ENCODE peak calls at places on chromosome 12, in seven cellular contexts. T is breast epithelium, Q is cardiac muscle cell, D is OCI-LY7, R is mammary epithelial cell, A is left ventricle myocardium inferior, S is PC-3. E is an unnamed sample. For H3K4me1, the result is how much of the 10 kb centered on the place peaks cover.

GRCh38 chr12:132702640-132703039 is 8.0 kb upstream of the PGAM5 start:
- DNase-seq in A (no peak), S (no peak), T (no peak), D (no peak), Q (no peak), R (no peak), E (no peak)

GRCh38 chr12:48189331-48190125 is 6.1 kb downstream of the CCDC184 start:
- DNase-seq in T (no peak), A (peak), R (peak), S (peak), D (peak), Q (peak), E (peak)

GRCh38 chr12:67039995-67040860 is 228.9 kb upstream of the CAND1 start:
- DNase-seq in A (no peak), T (no peak), R (no peak), D (no peak), S (peak), Q (no peak), E (no peak)

GRCh38 chr12:118436986-118437385 is 60.6 kb downstream of the SUDS3 start:
- DNase-seq in T (no peak), R (no peak), Q (no peak), A (no peak), S (no peak), D (no peak), E (no peak)

GRCh38 chr12:84508325-84508861 is 404.2 kb downstream of the SLC6A15 start:
- DNase-seq in S (peak), D (no peak), Q (peak), T (no peak), A (no peak), R (peak), E (no peak)

GRCh38 chr12:23899434-23899833 is 50.0 kb downstream of the SOX5 start:
- DNase-seq in T (no peak), R (no peak), A (no peak), Q (peak), D (no peak), S (no peak), E (no peak)

GRCh38 chr12:50275545-50275944 is 7.8 kb downstream of the LIMA1 start:
- DNase-seq in T (no peak), Q (peak), S (no peak), D (no peak), R (peak), A (peak), E (no peak)

GRCh38 chr12:114194066-114194465 is 211.9 kb downstream of the TBX5 start:
- DNase-seq in S (no peak), A (no peak), T (no peak), R (no peak), D (no peak), Q (no peak), E (no peak)

GRCh38 chr12:3154006-3154405 is 76.8 kb downstream of the TSPAN9 start:
- DNase-seq in A (no peak), S (no peak), R (no peak), Q (no peak), D (no peak), T (no peak), E (no peak)

GRCh38 chr12:132605892-132606291 is 4.5 kb downstream of the LRCOL1 start:
- DNase-seq in A (no peak), S (no peak), D (no peak), R (no peak), Q (no peak), T (no peak), E (no peak)

GRCh38 chr12:16588812-16589211 is 17.1 kb downstream of the LMO3 start:
- DNase-seq in D (no peak), R (no peak), S (no peak), A (no peak), T (no peak), Q (no peak), E (no peak)

GRCh38 chr12:127664901-127665300 is 602.1 kb upstream of the TMEM132C start:
- DNase-seq in R (no peak), A (no peak), D (no peak), T (no peak), S (no peak), Q (no peak), E (no peak)

GRCh38 chr12:58596381-58596780 is 323.9 kb downstream of the LRIG3 start:
- DNase-seq in T (no peak), D (no peak), A (no peak), Q (no peak), R (peak), S (peak), E (no peak)

GRCh38 chr12:6390084-6390799 is 6.3 kb downstream of the LTBR start:
- DNase-seq in S (no peak), R (no peak), Q (no peak), D (no peak), A (no peak), T (no peak), E (no peak)

GRCh38 chr12:6676962-6677361 is 12.2 kb downstream of the ZNF384 start:
- DNase-seq in S (no peak), Q (no peak), A (no peak), R (no peak), T (no peak), D (no peak), E (no peak)

GRCh38 chr12:57342207-57342691 is 88.6 kb downstream of the R3HDM2 start:
- DNase-seq in D (no peak), Q (peak), T (no peak), A (peak), S (no peak), R (no peak), E (no peak)

GRCh38 chr12:46874642-46875041 is 48.8 kb upstream of the SLC38A4 start:
- DNase-seq in T (no peak), Q (peak), D (no peak), R (no peak), S (no peak), A (peak), E (no peak)

GRCh38 chr12:29033519-29033918 is 115.6 kb upstream of the FAR2 start:
- DNase-seq in D (no peak), R (no peak), A (no peak), Q (no peak), S (peak), T (no peak), E (no peak)

GRCh38 chr12:53754633-53755261 is 3.0 kb upstream of the CISTR start:
- DNase-seq in A (no peak), T (no peak), S (peak), R (no peak), Q (peak), D (peak), E (no peak)

GRCh38 chr12:72075891-72076557 is 137.4 kb downstream of the TPH2 start:
- DNase-seq in D (no peak), S (no peak), Q (no peak), R (no peak), T (no peak), A (no peak), E (no peak)

GRCh38 chr12:116262741-116263140 is 14.8 kb downstream of the MED13L start:
- DNase-seq in Q (no peak), A (no peak), T (no peak), R (no peak), D (no peak), S (no peak), E (no peak)

GRCh38 chr12:116263431-116263830 is 14.1 kb downstream of the MED13L start:
- DNase-seq in Q (no peak), T (no peak), D (no peak), A (no peak), R (no peak), S (no peak), E (no peak)

GRCh38 chr12:116265361-116266128 is 11.9 kb downstream of the MED13L start:
- DNase-seq in R (no peak), D (no peak), S (no peak), T (no peak), Q (no peak), A (no peak), E (no peak)

GRCh38 chr12:116264525-116265070 is 12.9 kb downstream of the MED13L start:
- DNase-seq in R (no peak), T (no peak), A (no peak), D (no peak), Q (no peak), S (no peak), E (no peak)

GRCh38 chr12:116263844-116264243 is 13.6 kb downstream of the MED13L start:
- DNase-seq in D (no peak), A (no peak), S (no peak), R (no peak), T (no peak), Q (peak), E (no peak)
- H3K4me1 ChIP-seq in D (under half), A (half or more), S (under half), R (under half), T (under half), Q (under half), E (half or more)

DNA sequence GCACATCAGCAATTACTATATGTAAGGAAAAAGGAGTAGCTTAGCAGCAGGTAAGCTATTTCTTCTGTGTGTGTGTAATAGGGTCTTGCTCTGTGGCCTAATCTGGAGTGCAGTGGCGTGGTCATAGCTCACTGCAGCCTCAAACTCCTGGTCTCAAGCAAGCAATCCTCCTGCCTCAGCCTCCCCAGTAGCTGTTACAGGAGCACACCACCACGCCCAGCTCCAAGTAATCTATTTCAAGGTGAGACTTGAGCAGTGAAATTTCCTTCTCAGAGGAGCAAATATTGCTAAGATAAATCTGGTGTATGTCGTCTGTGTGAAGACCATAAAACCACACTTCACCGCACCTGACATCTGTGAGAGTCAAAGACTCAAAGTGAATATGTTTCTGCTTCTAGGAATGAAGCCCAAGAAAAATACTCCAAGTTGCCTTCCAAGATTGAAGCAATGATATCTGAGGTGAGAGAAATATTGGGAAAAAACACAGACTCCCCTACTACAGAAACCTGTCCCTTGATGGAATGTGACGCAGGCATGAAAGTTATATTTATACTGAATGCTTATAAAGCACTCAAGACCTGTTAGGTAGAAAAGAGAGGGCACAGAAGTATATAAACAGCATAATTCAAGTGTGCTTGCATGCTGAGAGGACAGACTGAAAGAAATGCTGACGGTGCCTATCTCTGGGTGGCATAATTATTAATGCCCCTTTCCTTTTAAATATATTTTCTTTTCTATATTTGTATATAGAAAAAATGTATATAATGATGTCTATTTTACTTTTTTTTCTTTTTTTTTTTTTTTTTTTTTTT is 2.5 kb upstream of the SELPLG start:
- DNase-seq in S (no peak), R (no peak), A (no peak), D (peak), T (no peak), Q (no peak), E (no peak)
- H3K4me1 ChIP-seq in S (under half), R (under half), A (under half), D (half or more), T (under half), Q (under half), E (under half)

DNA sequence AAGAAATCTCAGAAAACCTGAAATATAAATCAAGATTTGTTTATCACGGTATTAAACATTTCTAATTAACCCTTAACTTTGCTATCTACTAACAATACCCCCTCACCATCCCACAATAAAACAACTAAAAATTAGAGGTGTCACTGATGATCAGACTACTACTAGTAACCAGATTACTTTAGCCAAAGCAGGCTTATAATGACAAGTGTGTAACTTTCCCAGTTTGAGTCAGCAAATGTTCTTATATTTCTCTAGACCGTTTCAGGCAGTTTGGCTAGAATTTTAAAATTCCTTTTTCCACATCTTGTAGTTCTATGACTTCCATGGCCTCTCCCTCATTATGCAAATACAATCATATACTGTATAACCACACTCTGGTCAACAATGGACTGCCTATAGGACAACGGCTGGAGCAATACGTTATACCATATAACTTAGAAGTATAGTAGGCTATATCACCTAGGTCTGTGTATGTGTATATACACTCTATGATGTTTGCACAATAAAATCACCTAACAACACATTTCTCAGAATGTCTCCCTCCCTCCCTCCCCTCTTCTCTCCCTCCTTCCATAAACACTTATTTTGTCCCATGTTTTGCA is 102.1 kb downstream of the DENND5B start:
- DNase-seq in Q (no peak), D (no peak), R (no peak), S (no peak), A (no peak), T (no peak), E (no peak)
- H3K4me1 ChIP-seq in Q (under half), D (under half), R (under half), S (under half), A (under half), T (under half), E (under half)

GRCh38 chr12:79885956-79886490 is 48.9 kb downstream of the PPP1R12A start:
- DNase-seq in Q (no peak), D (no peak), S (no peak), A (no peak), R (no peak), T (no peak), E (no peak)

GRCh38 chr12:79881351-79881750 is 53.5 kb downstream of the PPP1R12A start:
- DNase-seq in Q (no peak), R (no peak), A (no peak), S (no peak), T (no peak), D (no peak), E (no peak)

GRCh38 chr12:79883216-79883615 is 51.7 kb downstream of the PPP1R12A start:
- DNase-seq in Q (peak), R (peak), S (peak), D (no peak), A (no peak), T (no peak), E (no peak)

GRCh38 chr12:79886917-79887519 is 47.9 kb downstream of the PPP1R12A start:
- DNase-seq in A (no peak), T (no peak), S (peak), D (peak), R (peak), Q (peak), E (no peak)

GRCh38 chr12:79884401-79885006 is 50.4 kb downstream of the PPP1R12A start:
- DNase-seq in A (no peak), S (no peak), R (no peak), T (no peak), D (no peak), Q (no peak), E (no peak)
- H3K4me1 ChIP-seq in A (half or more), S (under half), R (under half), T (under half), D (under half), Q (under half), E (under half)

GRCh38 chr12:120538281-120539156 is 4.4 kb downstream of the RNF10 start:
- DNase-seq in R (peak), A (peak), T (no peak), S (peak), Q (peak), D (no peak), E (peak)
- H3K4me1 ChIP-seq in R (under half), A (half or more), T (under half), S (under half), Q (half or more), D (under half), E (half or more)

GRCh38 chr12:52232916-52233461 is at the start of gene KRT7:
- DNase-seq in D (no peak), T (peak), A (no peak), Q (no peak), R (peak), S (peak), E (no peak)

GRCh38 chr12:52232233-52232915 is 669 bp upstream of the KRT7 start:
- DNase-seq in R (peak), T (no peak), A (no peak), Q (no peak), D (no peak), S (no peak), E (no peak)

GRCh38 chr12:52230364-52231281 is 2.4 kb upstream of the KRT7 start:
- DNase-seq in R (peak), D (no peak), T (peak), A (peak), Q (peak), S (peak), E (no peak)

GRCh38 chr12:52229836-52230343 is 3.2 kb upstream of the KRT7 start:
- DNase-seq in R (no peak), S (no peak), T (peak), D (no peak), Q (no peak), A (no peak), E (no peak)

GRCh38 chr12:52231305-52232232 is 1.5 kb upstream of the KRT7 start:
- DNase-seq in R (peak), A (no peak), T (peak), S (peak), D (no peak), Q (no peak), E (no peak)
- H3K4me1 ChIP-seq in R (half or more), A (under half), T (under half), S (half or more), D (under half), Q (under half), E (under half)

DNA sequence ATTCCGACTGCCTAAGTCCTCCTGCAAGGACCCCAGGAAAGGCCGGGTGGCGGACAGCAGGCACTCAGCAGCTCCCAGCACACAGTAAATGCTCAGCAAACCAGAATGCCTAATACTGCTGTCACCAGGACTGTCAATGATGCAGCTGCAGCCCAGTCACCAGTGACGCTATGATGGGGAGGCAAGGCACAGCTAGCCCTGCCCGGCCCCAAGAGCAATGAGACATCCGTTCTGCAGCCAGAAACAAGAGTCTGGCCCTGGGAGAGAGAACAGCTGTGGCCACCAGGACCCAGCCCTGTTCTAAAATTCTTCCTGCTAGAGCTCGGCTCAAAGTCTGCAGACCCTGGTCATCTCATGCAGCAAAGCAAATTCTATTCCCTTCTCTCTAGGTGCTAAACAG is 69.8 kb downstream of the NCOR2 start:
- DNase-seq in D (no peak), R (peak), T (no peak), S (no peak), A (peak), Q (peak), E (peak)
- H3K4me1 ChIP-seq in D (under half), R (half or more), T (under half), S (under half), A (half or more), Q (under half), E (under half)

GRCh38 chr12:97140355-97140754 is 233.3 kb downstream of the NEDD1 start:
- DNase-seq in A (no peak), R (no peak), D (no peak), T (no peak), S (no peak), Q (no peak), E (no peak)
- H3K4me1 ChIP-seq in A (under half), R (under half), D (under half), T (under half), S (under half), Q (under half), E (under half)

GRCh38 chr12:62861586-62861985 is 73.4 kb downstream of the PPM1H start:
- DNase-seq in D (no peak), T (no peak), S (no peak), R (no peak), Q (no peak), A (no peak), E (no peak)

GRCh38 chr12:62862259-62862881 is 72.6 kb downstream of the PPM1H start:
- DNase-seq in S (peak), Q (peak), D (no peak), R (peak), A (no peak), T (no peak), E (no peak)

GRCh38 chr12:62859203-62859799 is 75.6 kb downstream of the PPM1H start:
- DNase-seq in D (no peak), A (no peak), S (no peak), Q (no peak), T (no peak), R (no peak), E (no peak)

GRCh38 chr12:62861157-62861535 is 73.8 kb downstream of the PPM1H start:
- DNase-seq in A (no peak), T (no peak), D (no peak), S (no peak), Q (no peak), R (no peak), E (no peak)

DNA sequence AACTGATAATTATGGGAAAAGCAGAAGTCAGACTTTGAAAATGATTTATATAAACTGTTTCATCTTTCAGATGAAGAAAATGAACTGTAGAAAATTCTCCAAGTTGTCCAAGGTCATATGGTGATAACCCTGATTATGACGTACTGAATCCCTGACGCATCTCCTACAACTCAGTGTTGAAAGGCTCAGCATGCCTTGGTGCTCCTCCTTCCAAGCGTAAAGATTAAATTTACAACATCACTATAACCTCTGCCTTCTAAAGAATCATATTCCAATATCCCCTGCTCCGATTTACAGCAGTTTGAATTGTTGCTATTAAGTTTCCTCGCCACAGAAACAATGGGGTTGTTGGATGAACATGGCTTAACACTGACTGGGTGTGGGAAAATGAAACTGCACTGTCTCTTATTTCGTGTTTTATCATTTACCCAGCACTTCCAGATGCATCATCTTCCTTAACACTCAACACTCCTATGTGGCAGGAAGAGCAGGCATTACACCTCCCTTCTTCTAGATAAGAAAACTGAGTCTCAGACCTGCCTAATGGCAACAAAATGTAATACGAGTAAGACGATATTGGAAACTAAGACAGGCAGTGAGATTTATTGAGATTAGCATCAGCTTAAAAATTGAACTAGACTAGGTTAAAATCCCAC is 74.3 kb downstream of the PPM1H start:
- DNase-seq in T (no peak), A (no peak), D (no peak), S (no peak), R (no peak), Q (peak), E (no peak)
- H3K4me1 ChIP-seq in T (under half), A (half or more), D (under half), S (under half), R (under half), Q (under half), E (under half)

E was measured in thoracic aorta.